ENCODE peak calls at places on chromosomes 3 and 15, in four cellular contexts. V is HL-60, A is K562, D is GM12878. C is an unnamed sample.

GRCh38 chr3:16741103-16741758 is 136.0 kb upstream of the DAZL start:
- DNase-seq in D (no peak), V (no peak), A (no peak), C (no peak)

GRCh38 chr3:156211583-156211982 is 91.2 kb downstream of the KCNAB1 start:
- DNase-seq in D (no peak), V (no peak), A (no peak), C (no peak)

GRCh38 chr3:124315215-124316033 is 323.5 kb upstream of the ROPN1 start:
- DNase-seq in A (no peak), D (no peak), V (no peak), C (no peak)

GRCh38 chr3:150080058-150080730 is 109.5 kb upstream of the PFN2 start:
- DNase-seq in D (no peak), A (no peak), V (no peak), C (no peak)

GRCh38 chr3:134753999-134754742 is 40.9 kb upstream of the EPHB1 start:
- DNase-seq in A (no peak), V (no peak), D (no peak), C (no peak)

GRCh38 chr15:77144028-77144427 is 73.1 kb upstream of the TSPAN3 start:
- DNase-seq in A (no peak), V (no peak), D (no peak), C (no peak)

GRCh38 chr3:196941846-196942225 is 492 bp downstream of the NCBP2 start:
- DNase-seq in V (peak), D (no peak), A (peak), C (peak)

GRCh38 chr3:14514323-14514720 is 25.8 kb downstream of the GRIP2 start:
- DNase-seq in A (no peak), V (no peak), D (no peak), C (no peak)

GRCh38 chr15:76776480-76776879 is 128.7 kb downstream of the SCAPER start:
- DNase-seq in D (no peak), V (no peak), A (no peak), C (no peak)

GRCh38 chr3:14467723-14468620 is 65.6 kb downstream of the SLC6A6 start:
- DNase-seq in A (peak), D (no peak), V (no peak), C (peak)

GRCh38 chr3:4904801-4905695 is 74.2 kb upstream of the BHLHE40 start:
- DNase-seq in D (no peak), V (no peak), A (no peak), C (no peak)

GRCh38 chr15:40594429-40594836 is 384 bp downstream of the KNL1 start:
- DNase-seq in V (peak), A (peak), D (peak), C (peak)

GRCh38 chr3:181330821-181331563 is 341.5 kb upstream of the DNAJC19 start:
- DNase-seq in D (no peak), A (no peak), V (no peak), C (no peak)

GRCh38 chr3:10918011-10918410 is 74.5 kb upstream of the SLC6A1 start:
- DNase-seq in V (no peak), A (no peak), D (no peak), C (no peak)

GRCh38 chr3:98966862-98967554 is 65.5 kb upstream of the DCBLD2 start:
- DNase-seq in V (no peak), A (no peak), D (no peak), C (no peak)

GRCh38 chr15:80586141-80586540 is 109.0 kb upstream of the ABHD17C start:
- DNase-seq in V (no peak), A (no peak), D (no peak), C (no peak)

GRCh38 chr15:80587007-80587406 is 108.1 kb upstream of the ABHD17C start:
- DNase-seq in V (no peak), D (no peak), A (no peak), C (no peak)

GRCh38 chr15:80590772-80591355 is 104.2 kb upstream of the ABHD17C start:
- DNase-seq in D (no peak), V (no peak), A (no peak), C (no peak)

GRCh38 chr15:80587816-80588456 is 107.2 kb upstream of the ABHD17C start:
- DNase-seq in D (no peak), V (no peak), A (no peak), C (no peak)

GRCh38 chr15:80588801-80589200 is 106.3 kb upstream of the ABHD17C start:
- DNase-seq in A (no peak), D (no peak), V (no peak), C (no peak)
- TF ChIP-seq SPI1 in A (no peak), D (no peak), V (no peak), C (no peak)

DNA sequence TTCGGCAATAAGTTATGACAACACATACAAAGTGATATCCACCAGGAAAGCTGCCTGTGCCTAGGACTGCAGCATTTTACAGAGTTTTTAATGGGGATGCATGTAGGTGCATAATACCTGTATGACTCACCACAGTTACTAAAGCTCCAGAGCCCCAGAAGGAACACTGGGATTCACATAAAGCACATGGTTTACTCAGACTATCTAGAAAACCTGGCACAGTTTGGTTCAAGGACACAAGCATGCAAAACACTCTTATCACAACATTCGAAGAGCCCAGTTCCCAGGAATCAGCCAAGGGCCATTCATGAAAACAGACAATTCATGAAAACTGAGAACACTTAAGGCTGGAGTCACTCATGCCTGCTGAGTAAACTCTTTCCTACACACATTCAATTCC is 261.0 kb downstream of the PYDC2 start:
- DNase-seq in A (no peak), D (no peak), V (no peak), C (no peak)
- TF ChIP-seq SPI1 in A (no peak), D (no peak), V (no peak), C (no peak)

DNA sequence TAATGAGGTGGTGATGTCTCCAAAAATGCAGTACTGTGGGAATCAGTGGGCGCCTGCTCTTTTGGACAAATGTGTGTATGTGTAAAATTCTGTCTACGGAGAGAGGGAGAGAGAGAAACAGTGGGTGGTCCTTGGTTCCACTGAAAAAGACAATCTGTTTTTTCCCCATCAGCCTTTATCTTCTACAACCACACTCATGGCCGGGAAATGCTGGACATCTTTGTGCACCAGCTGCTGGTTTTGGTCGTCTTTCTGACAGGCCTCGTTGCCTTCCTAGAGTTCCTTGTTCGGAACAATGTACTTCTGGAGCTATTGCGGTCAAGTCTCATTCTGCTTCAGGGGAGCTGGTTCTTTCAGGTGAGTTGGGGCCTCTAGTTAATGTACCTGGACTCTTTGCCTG is 51.2 kb upstream of the ADGRG7 start:
- DNase-seq in V (no peak), D (no peak), A (no peak), C (no peak)
- TF ChIP-seq SPI1 in V (no peak), D (no peak), A (no peak), C (no peak)

GRCh38 chr3:36796896-36797295 is 32.5 kb upstream of the DCLK3 start:
- DNase-seq in V (no peak), D (no peak), A (no peak), C (no peak)
- TF ChIP-seq SPI1 in V (no peak), D (no peak), A (no peak), C (no peak)

GRCh38 chr3:41933154-41933676 is 28.7 kb downstream of the ULK4 start:
- DNase-seq in D (no peak), A (no peak), V (no peak), C (no peak)
- TF ChIP-seq SPI1 in D (no peak), A (no peak), V (no peak), C (no peak)

GRCh38 chr3:37909067-37909911 is 47.6 kb downstream of the CTDSPL start:
- DNase-seq in D (no peak), V (no peak), A (no peak), C (no peak)
- TF ChIP-seq SPI1 in D (no peak), V (peak), A (peak), C (no peak)

DNA sequence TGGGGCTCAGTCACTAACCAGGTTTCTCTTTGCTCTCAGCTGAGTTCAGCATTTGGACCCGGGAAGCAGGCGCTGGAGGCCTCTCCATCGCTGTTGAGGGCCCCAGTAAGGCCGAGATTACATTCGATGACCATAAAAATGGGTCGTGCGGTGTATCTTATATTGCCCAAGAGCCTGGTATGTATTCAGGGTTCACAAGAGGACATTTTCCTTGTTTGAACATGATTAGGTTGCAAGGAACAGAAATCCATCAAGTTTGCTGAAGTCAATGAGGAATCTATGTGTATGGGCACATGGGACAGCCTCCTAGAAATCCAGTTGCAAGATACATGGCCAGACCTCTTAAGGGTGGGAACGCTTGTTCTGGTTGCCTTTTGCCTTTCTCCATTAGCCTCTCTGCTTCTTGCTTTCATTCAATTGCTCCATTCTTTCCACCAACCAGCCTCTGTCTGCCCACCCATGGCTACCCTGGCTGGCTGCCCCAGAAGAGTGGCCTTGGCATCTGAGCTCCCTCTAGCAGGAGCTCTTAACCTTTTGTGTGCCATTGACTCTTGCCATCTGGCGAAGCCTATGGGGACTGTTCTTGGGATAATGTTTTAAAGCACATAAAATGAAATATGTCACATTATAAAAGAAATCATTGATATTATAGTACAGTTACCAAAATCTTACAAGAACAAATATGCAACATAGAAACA is 55.9 kb downstream of the DNASE1L3 start:
- DNase-seq in A (no peak), V (no peak), D (no peak), C (no peak)
- TF ChIP-seq SPI1 in A (no peak), V (no peak), D (no peak), C (no peak)

C was measured in GM12891.